ENCODE peak calls at places on chromosomes 13 and 19, in nine cellular contexts. One of them, this sample, is unnamed.

GRCh38 chr19:2960120-2960519 is 15.3 kb upstream of the ZNF77 start:
- DNase-seq in stimulated activated CD8-positive, alpha-beta memory T cell treated with anti-CD3 and anti-CD28 coated beads, Interleukin-4, amount 100 ng/mL, for 24 hours: no peak
- DNase-seq in HEK293T: no peak
- DNase-seq in GM03348: no peak
- DNase-seq in GM04504: no peak
- DNase-seq in HFF-Myc: no peak
- DNase-seq in mesenchymal stem cell: no peak
- DNase-seq in right lobe of liver: no peak
- DNase-seq in heart right ventricle: no peak
- DNase-seq in this sample: no peak

GRCh38 chr13:77480071-77480470 is 55.4 kb upstream of the SCEL start:
- DNase-seq in stimulated activated CD8-positive, alpha-beta memory T cell treated with anti-CD3 and anti-CD28 coated beads, Interleukin-4, amount 100 ng/mL, for 24 hours: no peak
- DNase-seq in GM04504: no peak
- DNase-seq in mesenchymal stem cell: peak; percentile 10
- DNase-seq in HEK293T: no peak
- DNase-seq in right lobe of liver: no peak
- DNase-seq in heart right ventricle: no peak
- DNase-seq in GM03348: no peak
- DNase-seq in HFF-Myc: no peak
- DNase-seq in this sample: no peak

GRCh38 chr13:112333756-112334543 is 42.2 kb upstream of the SPACA7 start:
- DNase-seq in heart right ventricle: no peak
- DNase-seq in mesenchymal stem cell: no peak
- DNase-seq in GM04504: no peak
- DNase-seq in stimulated activated CD8-positive, alpha-beta memory T cell treated with anti-CD3 and anti-CD28 coated beads, Interleukin-4, amount 100 ng/mL, for 24 hours: no peak
- DNase-seq in HEK293T: no peak
- DNase-seq in right lobe of liver: no peak
- DNase-seq in HFF-Myc: no peak
- DNase-seq in GM03348: no peak
- DNase-seq in this sample: no peak

GRCh38 chr19:1468274-1469199 is 10.5 kb downstream of the C19orf25 start:
- DNase-seq in GM04504: no peak
- DNase-seq in mesenchymal stem cell: no peak
- DNase-seq in HFF-Myc: no peak
- DNase-seq in right lobe of liver: peak; percentile 66
- DNase-seq in stimulated activated CD8-positive, alpha-beta memory T cell treated with anti-CD3 and anti-CD28 coated beads, Interleukin-4, amount 100 ng/mL, for 24 hours: no peak
- DNase-seq in HEK293T: no peak
- DNase-seq in heart right ventricle: no peak
- DNase-seq in GM03348: peak; percentile 68
- DNase-seq in this sample: no peak

GRCh38 chr13:85543144-85543543 is 256.1 kb downstream of the SLITRK6 start:
- DNase-seq in GM03348: no peak
- DNase-seq in HEK293T: no peak
- DNase-seq in HFF-Myc: no peak
- DNase-seq in stimulated activated CD8-positive, alpha-beta memory T cell treated with anti-CD3 and anti-CD28 coated beads, Interleukin-4, amount 100 ng/mL, for 24 hours: no peak
- DNase-seq in right lobe of liver: no peak
- DNase-seq in mesenchymal stem cell: no peak
- DNase-seq in GM04504: no peak
- DNase-seq in heart right ventricle: no peak
- DNase-seq in this sample: no peak

GRCh38 chr19:10685210-10685609 is 16.0 kb upstream of the QTRT1 start:
- DNase-seq in GM03348: no peak
- DNase-seq in right lobe of liver: no peak
- DNase-seq in HEK293T: no peak
- DNase-seq in GM04504: no peak
- DNase-seq in HFF-Myc: no peak
- DNase-seq in mesenchymal stem cell: no peak
- DNase-seq in heart right ventricle: no peak
- DNase-seq in stimulated activated CD8-positive, alpha-beta memory T cell treated with anti-CD3 and anti-CD28 coated beads, Interleukin-4, amount 100 ng/mL, for 24 hours: no peak
- DNase-seq in this sample: no peak

GRCh38 chr13:33642374-33643065 is 175.4 kb upstream of the RFC3 start:
- DNase-seq in GM04504: peak; percentile 70
- DNase-seq in HEK293T: no peak
- DNase-seq in heart right ventricle: peak; percentile 56
- DNase-seq in mesenchymal stem cell: peak; percentile 96
- DNase-seq in stimulated activated CD8-positive, alpha-beta memory T cell treated with anti-CD3 and anti-CD28 coated beads, Interleukin-4, amount 100 ng/mL, for 24 hours: no peak
- DNase-seq in HFF-Myc: no peak
- DNase-seq in GM03348: peak; percentile 71
- DNase-seq in right lobe of liver: peak; percentile 64
- DNase-seq in this sample: peak; percentile 68

GRCh38 chr13:30307194-30307965 is at the start of gene KATNAL1:
- DNase-seq in heart right ventricle: peak; percentile 78
- DNase-seq in HEK293T: peak; percentile 75
- DNase-seq in HFF-Myc: no peak
- DNase-seq in GM04504: peak; percentile 44
- DNase-seq in stimulated activated CD8-positive, alpha-beta memory T cell treated with anti-CD3 and anti-CD28 coated beads, Interleukin-4, amount 100 ng/mL, for 24 hours: peak; percentile 68
- DNase-seq in right lobe of liver: peak; percentile 80
- DNase-seq in mesenchymal stem cell: peak; percentile 83
- DNase-seq in GM03348: peak; percentile 90
- DNase-seq in this sample: peak; percentile 82

GRCh38 chr13:59477011-59477410 is 686.7 kb downstream of the DIAPH3 start:
- DNase-seq in stimulated activated CD8-positive, alpha-beta memory T cell treated with anti-CD3 and anti-CD28 coated beads, Interleukin-4, amount 100 ng/mL, for 24 hours: no peak
- DNase-seq in heart right ventricle: no peak
- DNase-seq in mesenchymal stem cell: no peak
- DNase-seq in GM04504: no peak
- DNase-seq in GM03348: no peak
- DNase-seq in right lobe of liver: no peak
- DNase-seq in HFF-Myc: no peak
- DNase-seq in HEK293T: peak; percentile 23
- DNase-seq in this sample: no peak

GRCh38 chr19:19997656-19998268 is 41.5 kb downstream of the ZNF682 start:
- DNase-seq in HEK293T: peak; percentile 6
- DNase-seq in heart right ventricle: peak; percentile 6
- DNase-seq in GM03348: no peak
- DNase-seq in HFF-Myc: no peak
- DNase-seq in GM04504: no peak
- DNase-seq in stimulated activated CD8-positive, alpha-beta memory T cell treated with anti-CD3 and anti-CD28 coated beads, Interleukin-4, amount 100 ng/mL, for 24 hours: peak; percentile 16
- DNase-seq in mesenchymal stem cell: no peak
- DNase-seq in right lobe of liver: no peak
- DNase-seq in this sample: peak; percentile 50

GRCh38 chr19:7478173-7478842 is 10.5 kb downstream of the PEX11G start:
- DNase-seq in right lobe of liver: no peak
- DNase-seq in mesenchymal stem cell: no peak
- DNase-seq in stimulated activated CD8-positive, alpha-beta memory T cell treated with anti-CD3 and anti-CD28 coated beads, Interleukin-4, amount 100 ng/mL, for 24 hours: no peak
- DNase-seq in GM03348: no peak
- DNase-seq in HEK293T: no peak
- DNase-seq in GM04504: no peak
- DNase-seq in HFF-Myc: no peak
- DNase-seq in heart right ventricle: no peak
- DNase-seq in this sample: no peak

GRCh38 chr13:28729541-28729940 is 10.8 kb upstream of the SLC46A3 start:
- DNase-seq in heart right ventricle: no peak
- DNase-seq in GM03348: no peak
- DNase-seq in right lobe of liver: peak; percentile 39
- DNase-seq in HEK293T: no peak
- DNase-seq in HFF-Myc: no peak
- DNase-seq in mesenchymal stem cell: no peak
- DNase-seq in GM04504: no peak
- DNase-seq in stimulated activated CD8-positive, alpha-beta memory T cell treated with anti-CD3 and anti-CD28 coated beads, Interleukin-4, amount 100 ng/mL, for 24 hours: no peak
- DNase-seq in this sample: no peak

GRCh38 chr13:33452873-33453558 is 167.5 kb upstream of the STARD13 start:
- DNase-seq in stimulated activated CD8-positive, alpha-beta memory T cell treated with anti-CD3 and anti-CD28 coated beads, Interleukin-4, amount 100 ng/mL, for 24 hours: no peak
- DNase-seq in GM03348: no peak
- DNase-seq in right lobe of liver: no peak
- DNase-seq in HEK293T: no peak
- DNase-seq in GM04504: no peak
- DNase-seq in mesenchymal stem cell: no peak
- DNase-seq in heart right ventricle: peak; percentile 14
- DNase-seq in HFF-Myc: no peak
- DNase-seq in this sample: peak; percentile 47

GRCh38 chr19:56477429-56478338 is 539 bp upstream of the ZNF667 start:
- DNase-seq in GM03348: peak; percentile 98
- DNase-seq in mesenchymal stem cell: peak; percentile 95
- DNase-seq in heart right ventricle: peak; percentile 94
- DNase-seq in GM04504: peak; percentile 83
- DNase-seq in HFF-Myc: peak; percentile 54
- DNase-seq in HEK293T: no peak
- DNase-seq in right lobe of liver: peak; percentile 81
- DNase-seq in stimulated activated CD8-positive, alpha-beta memory T cell treated with anti-CD3 and anti-CD28 coated beads, Interleukin-4, amount 100 ng/mL, for 24 hours: peak; percentile 62
- DNase-seq in this sample: peak; percentile 95

GRCh38 chr13:26300140-26300539 is 46.2 kb downstream of the CDK8 start:
- DNase-seq in GM04504: peak; percentile 10
- DNase-seq in stimulated activated CD8-positive, alpha-beta memory T cell treated with anti-CD3 and anti-CD28 coated beads, Interleukin-4, amount 100 ng/mL, for 24 hours: peak; percentile 1
- DNase-seq in HEK293T: no peak
- DNase-seq in heart right ventricle: no peak
- DNase-seq in HFF-Myc: peak; percentile 25
- DNase-seq in GM03348: peak; percentile 41
- DNase-seq in right lobe of liver: no peak
- DNase-seq in mesenchymal stem cell: peak; percentile 66
- DNase-seq in this sample: no peak

GRCh38 chr19:17114414-17114831 is 38.8 kb downstream of the MYO9B start:
- DNase-seq in stimulated activated CD8-positive, alpha-beta memory T cell treated with anti-CD3 and anti-CD28 coated beads, Interleukin-4, amount 100 ng/mL, for 24 hours: no peak
- DNase-seq in heart right ventricle: no peak
- DNase-seq in mesenchymal stem cell: no peak
- DNase-seq in GM04504: no peak
- DNase-seq in HEK293T: no peak
- DNase-seq in right lobe of liver: no peak
- DNase-seq in HFF-Myc: no peak
- DNase-seq in GM03348: no peak
- DNase-seq in this sample: no peak

GRCh38 chr13:41284512-41285288 is 21.3 kb upstream of the MTRF1 start:
- DNase-seq in GM04504: peak; percentile 68
- DNase-seq in stimulated activated CD8-positive, alpha-beta memory T cell treated with anti-CD3 and anti-CD28 coated beads, Interleukin-4, amount 100 ng/mL, for 24 hours: no peak
- DNase-seq in mesenchymal stem cell: no peak
- DNase-seq in right lobe of liver: no peak
- DNase-seq in GM03348: peak; percentile 54
- DNase-seq in HFF-Myc: no peak
- DNase-seq in HEK293T: no peak
- DNase-seq in heart right ventricle: no peak
- DNase-seq in this sample: no peak

GRCh38 chr19:8005534-8006256 is at the start of gene ELAVL1:
- DNase-seq in GM04504: peak; percentile 75
- DNase-seq in GM03348: peak; percentile 99
- DNase-seq in HEK293T: peak; percentile 96
- DNase-seq in HFF-Myc: peak; percentile 39
- DNase-seq in heart right ventricle: peak; percentile 88
- DNase-seq in mesenchymal stem cell: peak; percentile 88
- DNase-seq in right lobe of liver: peak; percentile 93
- DNase-seq in stimulated activated CD8-positive, alpha-beta memory T cell treated with anti-CD3 and anti-CD28 coated beads, Interleukin-4, amount 100 ng/mL, for 24 hours: peak; percentile 86
- DNase-seq in this sample: peak; percentile 92

GRCh38 chr19:30719991-30720329 is 347.8 kb downstream of the ZNF536 start:
- DNase-seq in heart right ventricle: peak; percentile 17
- DNase-seq in GM04504: no peak
- DNase-seq in HFF-Myc: no peak
- DNase-seq in stimulated activated CD8-positive, alpha-beta memory T cell treated with anti-CD3 and anti-CD28 coated beads, Interleukin-4, amount 100 ng/mL, for 24 hours: no peak
- DNase-seq in mesenchymal stem cell: peak; percentile 4
- DNase-seq in HEK293T: no peak
- DNase-seq in GM03348: peak; percentile 65
- DNase-seq in right lobe of liver: peak; percentile 49
- DNase-seq in this sample: peak; percentile 19

GRCh38 chr13:31965361-31966066 is 66.1 kb upstream of the FRY start:
- DNase-seq in heart right ventricle: no peak
- DNase-seq in stimulated activated CD8-positive, alpha-beta memory T cell treated with anti-CD3 and anti-CD28 coated beads, Interleukin-4, amount 100 ng/mL, for 24 hours: no peak
- DNase-seq in GM04504: no peak
- DNase-seq in right lobe of liver: no peak
- DNase-seq in mesenchymal stem cell: peak; percentile 91
- DNase-seq in HEK293T: no peak
- DNase-seq in GM03348: no peak
- DNase-seq in HFF-Myc: no peak
- DNase-seq in this sample: no peak

GRCh38 chr19:12162513-12162881 is 399 bp upstream of the ZNF136 start:
- DNase-seq in GM04504: no peak
- DNase-seq in right lobe of liver: no peak
- DNase-seq in stimulated activated CD8-positive, alpha-beta memory T cell treated with anti-CD3 and anti-CD28 coated beads, Interleukin-4, amount 100 ng/mL, for 24 hours: no peak
- DNase-seq in GM03348: no peak
- DNase-seq in HFF-Myc: no peak
- DNase-seq in mesenchymal stem cell: no peak
- DNase-seq in HEK293T: no peak
- DNase-seq in heart right ventricle: no peak
- DNase-seq in this sample: no peak

GRCh38 chr13:111033172-111034133 is 81.7 kb upstream of the ARHGEF7 start:
- DNase-seq in GM03348: no peak
- DNase-seq in GM04504: no peak
- DNase-seq in HFF-Myc: no peak
- DNase-seq in stimulated activated CD8-positive, alpha-beta memory T cell treated with anti-CD3 and anti-CD28 coated beads, Interleukin-4, amount 100 ng/mL, for 24 hours: no peak
- DNase-seq in HEK293T: no peak
- DNase-seq in right lobe of liver: no peak
- DNase-seq in mesenchymal stem cell: no peak
- DNase-seq in heart right ventricle: no peak
- DNase-seq in this sample: no peak

GRCh38 chr19:55220525-55220924 is 8.0 kb downstream of the TMEM86B start:
- DNase-seq in stimulated activated CD8-positive, alpha-beta memory T cell treated with anti-CD3 and anti-CD28 coated beads, Interleukin-4, amount 100 ng/mL, for 24 hours: no peak
- DNase-seq in GM04504: no peak
- DNase-seq in GM03348: no peak
- DNase-seq in mesenchymal stem cell: no peak
- DNase-seq in HEK293T: no peak
- DNase-seq in HFF-Myc: no peak
- DNase-seq in heart right ventricle: no peak
- DNase-seq in right lobe of liver: no peak
- DNase-seq in this sample: no peak

GRCh38 chr13:109933476-109933875 is 147.1 kb upstream of the IRS2 start:
- DNase-seq in GM03348: no peak
- DNase-seq in HFF-Myc: no peak
- DNase-seq in stimulated activated CD8-positive, alpha-beta memory T cell treated with anti-CD3 and anti-CD28 coated beads, Interleukin-4, amount 100 ng/mL, for 24 hours: no peak
- DNase-seq in mesenchymal stem cell: no peak
- DNase-seq in HEK293T: no peak
- DNase-seq in heart right ventricle: no peak
- DNase-seq in right lobe of liver: no peak
- DNase-seq in GM04504: no peak
- DNase-seq in this sample: no peak

GRCh38 chr13:32910530-32910929 is 105.7 kb upstream of the KL start:
- DNase-seq in stimulated activated CD8-positive, alpha-beta memory T cell treated with anti-CD3 and anti-CD28 coated beads, Interleukin-4, amount 100 ng/mL, for 24 hours: no peak
- DNase-seq in right lobe of liver: no peak
- DNase-seq in HEK293T: no peak
- DNase-seq in GM04504: no peak
- DNase-seq in GM03348: no peak
- DNase-seq in mesenchymal stem cell: no peak
- DNase-seq in HFF-Myc: no peak
- DNase-seq in heart right ventricle: no peak
- DNase-seq in this sample: no peak

GRCh38 chr13:52160053-52160452 is 656 bp upstream of the NEK3 start:
- DNase-seq in stimulated activated CD8-positive, alpha-beta memory T cell treated with anti-CD3 and anti-CD28 coated beads, Interleukin-4, amount 100 ng/mL, for 24 hours: no peak
- DNase-seq in right lobe of liver: no peak
- DNase-seq in HEK293T: no peak
- DNase-seq in mesenchymal stem cell: no peak
- DNase-seq in GM03348: no peak
- DNase-seq in heart right ventricle: no peak
- DNase-seq in HFF-Myc: no peak
- DNase-seq in GM04504: no peak
- DNase-seq in this sample: no peak

GRCh38 chr13:45299194-45299593 is 41.8 kb downstream of the TPT1 start:
- DNase-seq in right lobe of liver: no peak
- DNase-seq in mesenchymal stem cell: no peak
- DNase-seq in HEK293T: no peak
- DNase-seq in stimulated activated CD8-positive, alpha-beta memory T cell treated with anti-CD3 and anti-CD28 coated beads, Interleukin-4, amount 100 ng/mL, for 24 hours: no peak
- DNase-seq in HFF-Myc: no peak
- DNase-seq in heart right ventricle: no peak
- DNase-seq in GM04504: no peak
- DNase-seq in GM03348: no peak
- DNase-seq in this sample: no peak

GRCh38 chr19:53246498-53246897 is 8.2 kb downstream of the ZNF677 start:
- DNase-seq in HEK293T: no peak
- DNase-seq in stimulated activated CD8-positive, alpha-beta memory T cell treated with anti-CD3 and anti-CD28 coated beads, Interleukin-4, amount 100 ng/mL, for 24 hours: no peak
- DNase-seq in HFF-Myc: no peak
- DNase-seq in GM03348: no peak
- DNase-seq in GM04504: no peak
- DNase-seq in right lobe of liver: no peak
- DNase-seq in heart right ventricle: no peak
- DNase-seq in mesenchymal stem cell: no peak
- DNase-seq in this sample: no peak

GRCh38 chr19:4474504-4475136 is 2.5 kb downstream of the HDGFL2 start:
- DNase-seq in HFF-Myc: no peak
- DNase-seq in mesenchymal stem cell: peak; percentile 78
- DNase-seq in HEK293T: peak; percentile 80
- DNase-seq in GM04504: no peak
- DNase-seq in GM03348: peak; percentile 81
- DNase-seq in stimulated activated CD8-positive, alpha-beta memory T cell treated with anti-CD3 and anti-CD28 coated beads, Interleukin-4, amount 100 ng/mL, for 24 hours: peak; percentile 20
- DNase-seq in right lobe of liver: no peak
- DNase-seq in heart right ventricle: no peak
- DNase-seq in this sample: peak; percentile 85

GRCh38 chr13:112143046-112143752 is 76.2 kb downstream of the SOX1 start:
- DNase-seq in heart right ventricle: no peak
- DNase-seq in right lobe of liver: no peak
- DNase-seq in HFF-Myc: no peak
- DNase-seq in stimulated activated CD8-positive, alpha-beta memory T cell treated with anti-CD3 and anti-CD28 coated beads, Interleukin-4, amount 100 ng/mL, for 24 hours: no peak
- DNase-seq in GM04504: no peak
- DNase-seq in mesenchymal stem cell: no peak
- DNase-seq in GM03348: no peak
- DNase-seq in HEK293T: no peak
- DNase-seq in this sample: no peak

GRCh38 chr19:35138305-35138799 is 272 bp upstream of the FXYD1 start:
- DNase-seq in GM03348: no peak
- DNase-seq in GM04504: no peak
- DNase-seq in mesenchymal stem cell: no peak
- DNase-seq in stimulated activated CD8-positive, alpha-beta memory T cell treated with anti-CD3 and anti-CD28 coated beads, Interleukin-4, amount 100 ng/mL, for 24 hours: no peak
- DNase-seq in HFF-Myc: no peak
- DNase-seq in heart right ventricle: peak; percentile 70
- DNase-seq in right lobe of liver: peak; percentile 50
- DNase-seq in HEK293T: no peak
- DNase-seq in this sample: no peak

This sample was measured in testis.